ENCODE peak calls at places on chromosomes 7 and 10, in four cellular contexts. One of them, this sample, is unnamed.

GRCh38 chr10:133310789-133311188 is 2.1 kb downstream of the ZNF511 start:
- DNase-seq in K562: no peak
- DNase-seq in GM12891: no peak
- DNase-seq in prostate gland: no peak
- DNase-seq in this sample: no peak

GRCh38 chr7:65317372-65317771 is 56.3 kb upstream of the ZNF92 start:
- DNase-seq in K562: no peak
- DNase-seq in prostate gland: no peak
- DNase-seq in GM12891: no peak
- DNase-seq in this sample: no peak

GRCh38 chr7:75985518-75986146 is 8.8 kb downstream of the TMEM120A start:
- DNase-seq in K562: no peak
- DNase-seq in GM12891: no peak
- DNase-seq in prostate gland: no peak
- DNase-seq in this sample: no peak

GRCh38 chr7:32611201-32611691 is 116.0 kb downstream of the AVL9 start:
- DNase-seq in prostate gland: no peak
- DNase-seq in GM12891: no peak
- DNase-seq in K562: no peak
- DNase-seq in this sample: peak; percentile 41

GRCh38 chr10:114404171-114405010 is at the start of gene AFAP1L2:
- DNase-seq in GM12891: peak; percentile 29
- DNase-seq in K562: no peak
- DNase-seq in prostate gland: no peak
- DNase-seq in this sample: peak; percentile 62

GRCh38 chr10:119251315-119251708 is 43.9 kb downstream of the GRK5 start:
- DNase-seq in GM12891: no peak
- DNase-seq in prostate gland: no peak
- DNase-seq in K562: peak; percentile 57
- DNase-seq in this sample: no peak

GRCh38 chr7:158077441-158077840 is 510.2 kb downstream of the PTPRN2 start:
- DNase-seq in K562: no peak
- DNase-seq in prostate gland: no peak
- DNase-seq in GM12891: no peak
- DNase-seq in this sample: no peak

GRCh38 chr10:119299531-119299930 is 92.2 kb downstream of the GRK5 start:
- DNase-seq in GM12891: no peak
- DNase-seq in K562: no peak
- DNase-seq in prostate gland: no peak
- DNase-seq in this sample: peak; percentile 41

GRCh38 chr7:39582536-39582935 is 16.3 kb downstream of the YAE1 start:
- DNase-seq in prostate gland: no peak
- DNase-seq in K562: no peak
- DNase-seq in GM12891: no peak
- DNase-seq in this sample: peak; percentile 6

GRCh38 chr7:20542594-20542993 is 72.9 kb upstream of the ABCB5 start:
- DNase-seq in GM12891: no peak
- DNase-seq in prostate gland: peak; percentile 72
- DNase-seq in K562: no peak
- DNase-seq in this sample: no peak

GRCh38 chr10:62183442-62183841 is 85.2 kb downstream of the RTKN2 start:
- DNase-seq in K562: no peak
- DNase-seq in GM12891: peak; percentile 30
- DNase-seq in prostate gland: no peak
- DNase-seq in this sample: no peak

GRCh38 chr7:18167815-18168214 is 140.2 kb upstream of the PRPS1L1 start:
- DNase-seq in K562: no peak
- DNase-seq in prostate gland: no peak
- DNase-seq in GM12891: no peak
- DNase-seq in this sample: no peak

GRCh38 chr7:36132025-36132424 is 21.0 kb upstream of the EEPD1 start:
- DNase-seq in K562: no peak
- DNase-seq in prostate gland: no peak
- DNase-seq in GM12891: no peak
- DNase-seq in this sample: no peak

GRCh38 chr10:77746313-77746712 is 108.7 kb upstream of the KCNMA1 start:
- DNase-seq in prostate gland: no peak
- DNase-seq in K562: no peak
- DNase-seq in GM12891: no peak
- DNase-seq in this sample: no peak

GRCh38 chr10:68463365-68464093 is 8.2 kb downstream of the DNA2 start:
- DNase-seq in K562: no peak
- DNase-seq in prostate gland: no peak
- DNase-seq in GM12891: no peak
- DNase-seq in this sample: no peak

GRCh38 chr7:72152171-72153131 is 259.7 kb downstream of the CALN1 start:
- DNase-seq in GM12891: no peak
- DNase-seq in prostate gland: no peak
- DNase-seq in K562: no peak
- DNase-seq in this sample: no peak

GRCh38 chr10:24383681-24384106 is 174.8 kb downstream of the KIAA1217 start:
- DNase-seq in GM12891: peak; percentile 40
- DNase-seq in prostate gland: peak; percentile 92
- DNase-seq in K562: peak; percentile 74
- DNase-seq in this sample: peak; percentile 92

GRCh38 chr10:132942101-132942739 is at the start of gene CFAP46:
- DNase-seq in K562: no peak
- DNase-seq in prostate gland: peak; percentile 29
- DNase-seq in GM12891: peak; percentile 80
- DNase-seq in this sample: peak; percentile 89

GRCh38 chr7:100118388-100119074 is 627 bp downstream of the TAF6 start:
- DNase-seq in prostate gland: no peak
- DNase-seq in GM12891: no peak
- DNase-seq in K562: no peak
- DNase-seq in this sample: peak; percentile 73

GRCh38 chr10:98314577-98315284 is 46.7 kb upstream of the LOXL4 start:
- DNase-seq in GM12891: no peak
- DNase-seq in K562: no peak
- DNase-seq in prostate gland: peak; percentile 65
- DNase-seq in this sample: no peak

GRCh38 chr10:51073461-51074237 is 638 bp upstream of the PRKG1 start:
- DNase-seq in GM12891: peak; percentile 8
- DNase-seq in prostate gland: peak; percentile 11
- DNase-seq in K562: peak; percentile 8
- DNase-seq in this sample: peak; percentile 69

GRCh38 chr7:1313591-1313990 is 80.9 kb downstream of the UNCX start:
- DNase-seq in K562: no peak
- DNase-seq in prostate gland: no peak
- DNase-seq in GM12891: no peak
- DNase-seq in this sample: no peak

GRCh38 chr10:49610015-49610734 is at the start of gene SLC18A3:
- DNase-seq in K562: no peak
- DNase-seq in prostate gland: no peak
- DNase-seq in GM12891: no peak
- DNase-seq in this sample: peak; percentile 51

GRCh38 chr10:30862486-30862885 is 169.2 kb downstream of the ZNF438 start:
- DNase-seq in prostate gland: no peak
- DNase-seq in GM12891: no peak
- DNase-seq in K562: no peak
- DNase-seq in this sample: no peak

GRCh38 chr10:13496931-13497330 is 31.9 kb downstream of the BEND7 start:
- DNase-seq in K562: no peak
- DNase-seq in prostate gland: no peak
- DNase-seq in GM12891: no peak
- DNase-seq in this sample: no peak

GRCh38 chr10:43138757-43139241 is 554 bp downstream of the CSGALNACT2 start:
- DNase-seq in GM12891: no peak
- DNase-seq in prostate gland: no peak
- DNase-seq in K562: peak; percentile 63
- DNase-seq in this sample: peak; percentile 50
- TF ChIP-seq POLR2AphosphoS5 in GM12891: no peak
- TF ChIP-seq POLR2AphosphoS5 in prostate gland: no peak
- TF ChIP-seq POLR2AphosphoS5 in K562: no peak
- TF ChIP-seq POLR2AphosphoS5 in this sample: no peak

GRCh38 chr7:106009511-106010226 is 46.6 kb downstream of the CDHR3 start:
- DNase-seq in prostate gland: peak; percentile 63
- DNase-seq in GM12891: peak; percentile 65
- DNase-seq in K562: peak; percentile 92
- DNase-seq in this sample: peak; percentile 98
- TF ChIP-seq POLR2AphosphoS5 in prostate gland: peak; percentile 77
- TF ChIP-seq POLR2AphosphoS5 in GM12891: no peak
- TF ChIP-seq POLR2AphosphoS5 in K562: no peak
- TF ChIP-seq POLR2AphosphoS5 in this sample: no peak

DNA sequence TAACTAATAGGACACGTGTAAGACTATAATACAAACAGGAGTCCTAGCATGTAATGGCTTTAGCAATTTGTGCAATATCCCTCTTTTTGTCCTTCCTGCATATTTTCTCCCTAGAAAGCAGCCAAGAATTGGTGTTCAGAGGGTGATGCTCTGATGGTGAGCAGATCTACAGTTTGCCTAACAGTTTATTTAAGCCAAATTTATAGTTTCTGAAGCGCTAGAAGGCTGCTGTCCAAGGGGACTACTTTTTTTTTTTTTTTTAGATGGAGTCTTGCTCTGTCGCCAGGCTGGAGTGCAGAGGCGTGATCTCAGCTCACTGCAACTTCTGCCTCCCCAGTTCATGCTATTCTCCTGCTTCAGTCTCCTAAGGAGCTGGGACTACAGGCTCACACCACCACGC is 18.9 kb upstream of the FAS start:
- DNase-seq in prostate gland: no peak
- DNase-seq in K562: no peak
- DNase-seq in GM12891: no peak
- DNase-seq in this sample: no peak
- TF ChIP-seq POLR2AphosphoS5 in prostate gland: no peak
- TF ChIP-seq POLR2AphosphoS5 in K562: no peak
- TF ChIP-seq POLR2AphosphoS5 in GM12891: no peak
- TF ChIP-seq POLR2AphosphoS5 in this sample: no peak

DNA sequence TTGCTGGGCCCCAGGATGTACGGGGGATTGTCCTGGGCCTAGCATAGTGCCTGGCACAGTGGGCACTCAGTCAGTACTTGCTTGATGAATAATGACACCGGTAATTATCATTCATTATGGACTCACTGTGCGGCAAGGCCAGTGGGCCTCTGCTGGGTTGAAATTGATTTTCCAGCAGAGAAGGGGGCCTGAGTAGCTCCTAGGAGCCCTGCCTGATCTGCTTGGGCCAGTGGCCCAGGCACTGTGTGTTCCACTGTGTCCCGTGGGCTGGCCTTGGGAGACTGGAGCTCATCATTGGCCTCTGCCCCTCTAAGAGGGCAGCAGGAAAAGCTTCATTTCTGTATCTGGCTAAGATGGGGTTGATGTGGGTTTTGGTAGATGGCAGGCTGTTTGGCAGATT is 1.4 kb downstream of the CHST3 start:
- DNase-seq in prostate gland: no peak
- DNase-seq in GM12891: no peak
- DNase-seq in K562: no peak
- DNase-seq in this sample: no peak
- TF ChIP-seq POLR2AphosphoS5 in prostate gland: no peak
- TF ChIP-seq POLR2AphosphoS5 in GM12891: no peak
- TF ChIP-seq POLR2AphosphoS5 in K562: no peak
- TF ChIP-seq POLR2AphosphoS5 in this sample: no peak

This sample was measured in GM23338.